ENCODE peak calls at places on chromosomes 12 and 14, in five cellular contexts. F is mesothelial cell of epicardium, P is activated B cell treated with CpG ODN at 0.5 μM for 24 hours, R is esophagus squamous epithelium, N is progenitor cell of endocrine pancreas. B is an unnamed sample.
A peak's percentile ranks its signal among the peaks of the same experiment; 100 is the strongest.

GRCh38 chr12:131676544-131676943 is 34.3 kb upstream of the SFSWAP start:
- DNase-seq in P (no peak), F (no peak), R (no peak), N (no peak), B (no peak)

GRCh38 chr12:41545761-41546160 is 357.6 kb downstream of the PDZRN4 start:
- DNase-seq in R (no peak), N (no peak), F (no peak), P (no peak), B (no peak)

GRCh38 chr12:54251667-54252284 is 28.1 kb downstream of the CBX5 start:
- DNase-seq in R (no peak), P (no peak), F (no peak), N (no peak), B (no peak)

GRCh38 chr12:107241421-107241820 is 148.1 kb upstream of the CRY1 start:
- DNase-seq in N (no peak), P (no peak), R (no peak), F (no peak), B (no peak)

GRCh38 chr12:59940676-59941342 is 345.0 kb downstream of the SLC16A7 start:
- DNase-seq in F (no peak), N (no peak), P (no peak), R (no peak), B (no peak)

GRCh38 chr14:104123879-104124278 is 14.5 kb upstream of the KIF26A start:
- DNase-seq in P (no peak), R (no peak), F (no peak), N (no peak), B (no peak)

GRCh38 chr12:61095131-61095530 is 1165.1 kb upstream of the USP15 start:
- DNase-seq in P (no peak), N (no peak), R (no peak), F (no peak), B (no peak)

GRCh38 chr14:50542941-50543418 is 10.6 kb upstream of the MAP4K5 start:
- DNase-seq in R (no peak), N (no peak), P (no peak), F (no peak), B (peak; percentile 24)

GRCh38 chr12:46372131-46372851 is at the start of gene SLC38A2:
- DNase-seq in F (peak; percentile 94), N (no peak), R (peak; percentile 88), P (peak; percentile 97), B (peak; percentile 92)

GRCh38 chr12:76240281-76240680 is 107.9 kb downstream of the BBS10 start:
- DNase-seq in F (no peak), R (no peak), N (no peak), P (no peak), B (no peak)

GRCh38 chr14:61933021-61933420 is 170.8 kb downstream of the SNAPC1 start:
- DNase-seq in P (no peak), N (no peak), F (no peak), R (no peak), B (no peak)

GRCh38 chr12:27549231-27549800 is 25.3 kb downstream of the PPFIBP1 start:
- DNase-seq in R (no peak), N (no peak), F (no peak), P (no peak), B (no peak)

GRCh38 chr12:108804361-108804949 is 52.9 kb downstream of the SSH1 start:
- DNase-seq in N (no peak), R (no peak), F (no peak), P (no peak), B (no peak)

GRCh38 chr14:21924479-21924878 is 250.9 kb upstream of the OR4E1 start:
- DNase-seq in P (peak; percentile 49), R (no peak), N (no peak), F (no peak), B (no peak)

GRCh38 chr12:98373982-98374381 is 141.4 kb upstream of the TMPO start:
- DNase-seq in P (no peak), N (no peak), R (no peak), F (no peak), B (no peak)

DNA sequence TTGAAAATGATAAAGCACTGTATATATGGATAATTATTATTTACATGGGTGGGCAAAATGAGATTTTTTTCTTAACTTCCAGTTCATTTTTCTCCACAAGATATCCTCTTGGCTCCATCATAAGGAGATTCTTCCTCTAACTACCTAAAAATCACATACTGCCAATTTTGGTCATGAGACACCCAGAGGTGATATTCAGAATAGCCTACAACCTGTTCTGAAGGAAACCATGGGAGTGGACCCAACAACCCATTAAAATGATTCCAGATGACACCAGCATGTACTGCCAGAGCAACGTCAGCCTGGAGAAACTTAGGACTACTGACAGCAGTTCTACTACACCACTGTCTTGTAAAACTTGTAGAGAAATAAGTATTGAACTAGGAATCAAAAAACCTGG is 136.3 kb upstream of the TMPO start:
- DNase-seq in R (no peak), N (no peak), F (no peak), P (no peak), B (no peak)
- TF ChIP-seq CTCF in R (no peak), N (no peak), F (no peak), P (no peak), B (no peak)

GRCh38 chr14:68408680-68409079 is 384.2 kb downstream of the ZFP36L1 start:
- DNase-seq in N (no peak), P (no peak), F (no peak), R (no peak), B (no peak)
- TF ChIP-seq CTCF in N (no peak), P (no peak), F (no peak), R (no peak), B (no peak)

GRCh38 chr14:45362505-45362904 is 109.5 kb upstream of the MIS18BP1 start:
- DNase-seq in N (no peak), F (no peak), P (no peak), R (no peak), B (no peak)

GRCh38 chr14:45361727-45362126 is 108.7 kb upstream of the MIS18BP1 start:
- DNase-seq in F (no peak), R (no peak), N (no peak), P (no peak), B (no peak)

GRCh38 chr14:45359766-45360165 is 106.8 kb upstream of the MIS18BP1 start:
- DNase-seq in R (no peak), F (no peak), P (no peak), N (no peak), B (no peak)

GRCh38 chr14:45364565-45364964 is 111.6 kb upstream of the MIS18BP1 start:
- DNase-seq in N (no peak), P (no peak), R (no peak), F (no peak), B (no peak)
- TF ChIP-seq CTCF in N (no peak), P (no peak), R (no peak), F (no peak), B (no peak)

GRCh38 chr12:1398673-1399072 is 195.7 kb downstream of the FBXL14 start:
- DNase-seq in R (no peak), P (no peak), N (no peak), F (no peak), B (no peak)
- TF ChIP-seq CTCF in R (no peak), P (no peak), N (no peak), F (no peak), B (no peak)

GRCh38 chr12:103310871-103311270 is 184.9 kb downstream of the C12orf42 start:
- DNase-seq in P (no peak), F (no peak), N (no peak), R (no peak), B (no peak)
- TF ChIP-seq CTCF in P (no peak), F (no peak), N (no peak), R (no peak), B (no peak)

GRCh38 chr14:96098309-96098998 is 59.3 kb downstream of the C14orf132 start:
- DNase-seq in P (no peak), F (no peak), N (peak; percentile 22), R (no peak), B (peak; percentile 38)
- TF ChIP-seq CTCF in P (no peak), F (peak; percentile 27), N (peak; percentile 61), R (peak; percentile 88), B (peak; percentile 68)

DNA sequence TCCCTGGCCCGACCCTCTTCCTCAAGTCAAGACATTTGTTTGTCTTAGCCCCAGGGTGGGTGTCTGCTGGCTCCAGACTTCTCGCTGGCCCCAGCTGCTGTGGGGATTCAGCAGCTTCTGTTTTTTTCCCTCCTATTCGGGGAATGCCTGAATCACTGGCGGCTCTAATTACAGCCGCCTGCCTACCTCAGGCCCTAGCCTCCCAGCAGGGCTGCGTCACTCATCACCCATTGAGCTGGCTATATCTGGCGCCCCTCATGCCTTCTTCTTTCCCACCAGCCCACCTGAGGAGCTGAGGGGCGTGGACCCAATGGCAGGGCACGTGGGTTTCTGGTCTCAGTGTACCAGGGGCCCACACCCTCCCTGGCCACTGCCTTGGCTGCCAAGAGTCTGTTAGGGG is 10.1 kb downstream of the KRT80 start:
- DNase-seq in F (no peak), N (no peak), P (no peak), R (no peak), B (no peak)
- TF ChIP-seq CTCF in F (no peak), N (no peak), P (no peak), R (no peak), B (no peak)

DNA sequence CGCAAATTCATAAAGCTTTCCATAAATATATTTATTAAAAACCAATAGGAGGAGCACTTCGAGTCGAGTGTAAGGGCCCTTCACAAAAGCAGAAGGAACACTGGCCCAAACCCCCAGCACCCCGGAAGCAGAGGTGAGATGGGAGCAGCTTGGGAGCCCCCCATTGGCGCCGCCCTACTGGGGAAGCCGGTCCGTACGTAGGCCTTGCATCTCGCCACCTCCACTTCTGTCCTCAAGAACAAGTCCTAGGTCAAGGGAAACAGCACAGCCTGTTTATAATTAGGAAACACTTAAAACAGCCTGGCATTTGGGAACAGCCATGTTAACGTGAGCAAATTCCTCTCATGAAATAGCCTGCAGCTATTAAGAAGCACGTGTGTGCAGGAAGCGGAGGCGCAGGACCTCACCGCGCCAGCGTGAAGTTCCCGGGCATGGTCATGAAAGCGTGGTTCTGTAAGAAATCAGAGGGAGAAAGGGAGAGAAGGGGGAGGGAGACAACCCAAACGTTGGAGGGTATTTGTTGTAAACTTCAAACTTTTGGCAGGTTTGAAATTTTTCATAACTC is 7.7 kb downstream of the ANKRD9 start:
- DNase-seq in F (no peak), R (no peak), P (no peak), N (no peak), B (no peak)
- TF ChIP-seq CTCF in F (no peak), R (no peak), P (no peak), N (no peak), B (peak; percentile 26)

GRCh38 chr12:122980192-122981035 is at the start of gene ARL6IP4:
- DNase-seq in R (no peak), N (peak; percentile 37), P (peak; percentile 72), F (no peak), B (peak; percentile 41)
- TF ChIP-seq CTCF in R (peak; percentile 9), N (peak; percentile 37), P (no peak), F (no peak), B (no peak)

GRCh38 chr14:54902143-54902520 is 494 bp downstream of the GCH1 start:
- DNase-seq in P (peak; percentile 69), F (peak; percentile 40), R (peak; percentile 10), N (peak; percentile 68), B (peak; percentile 46)
- TF ChIP-seq CTCF in P (no peak), F (no peak), R (peak; percentile 10), N (peak; percentile 17), B (peak; percentile 6)